ENCODE peak calls at places on chromosomes 4 and X, in five cellular contexts. Z is A172; W is RPMI8226; M is activated CD4-positive, alpha-beta T cell treated with anti-CD3 and anti-CD28 coated beads, Interleukin-2, amount 50 U/mL, for 1 hour; G is brain microvascular endothelial cell. O is an unnamed sample.

GRCh38 chrX:49726966-49727365 is 31.2 kb upstream of the PAGE1 start:
- DNase-seq in Z (no peak), W (no peak), M (no peak), G (no peak), O (no peak)

GRCh38 chr4:7786517-7786916 is 153.1 kb downstream of the AFAP1 start:
- DNase-seq in Z (no peak), W (no peak), M (no peak), G (no peak), O (no peak)

GRCh38 chr4:152255437-152255836 is 280.5 kb downstream of the FBXW7 start:
- DNase-seq in Z (peak; percentile 18), W (no peak), M (peak; percentile 46), G (peak; percentile 33), O (peak; percentile 48)

GRCh38 chr4:137587796-137588195 is 55.5 kb upstream of the PCDH18 start:
- DNase-seq in Z (no peak), W (no peak), M (no peak), G (no peak), O (no peak)

GRCh38 chrX:154649864-154650510 is 3.4 kb downstream of the CTAG2 start:
- DNase-seq in Z (no peak), W (no peak), M (no peak), G (no peak), O (no peak)

GRCh38 chrX:36445576-36445975 is 526.0 kb downstream of the CFAP47 start:
- DNase-seq in Z (no peak), W (peak; percentile 27), M (no peak), G (no peak), O (no peak)

GRCh38 chrX:153870791-153871360 is 15.1 kb downstream of the L1CAM start:
- DNase-seq in Z (no peak), W (no peak), M (no peak), G (no peak), O (no peak)

GRCh38 chrX:116862340-116862739 is 399.6 kb upstream of the CT83 start:
- DNase-seq in Z (no peak), W (no peak), M (no peak), G (no peak), O (no peak)

GRCh38 chr4:186701273-186701672 is 22.4 kb downstream of the FAT1 start:
- DNase-seq in Z (no peak), W (no peak), M (no peak), G (no peak), O (no peak)

GRCh38 chr4:139515531-139515958 is 40.5 kb downstream of the SETD7 start:
- DNase-seq in Z (no peak), W (no peak), M (no peak), G (no peak), O (no peak)

GRCh38 chr4:44447563-44448504 is 775 bp downstream of the KCTD8 start:
- DNase-seq in Z (no peak), W (no peak), M (no peak), G (no peak), O (no peak)

GRCh38 chr4:65538571-65538970 is 131.7 kb downstream of the EPHA5 start:
- DNase-seq in Z (peak; percentile 20), W (no peak), M (no peak), G (peak; percentile 82), O (no peak)

GRCh38 chrX:23062359-23062758 is 62.6 kb downstream of the DDX53 start:
- DNase-seq in Z (no peak), W (no peak), M (no peak), G (no peak), O (no peak)

GRCh38 chr4:19399001-19399400 is 852.7 kb upstream of the SLIT2 start:
- DNase-seq in Z (peak; percentile 17), W (no peak), M (no peak), G (no peak), O (no peak)

GRCh38 chr4:82567444-82567843 is 5.7 kb upstream of the TMEM150C start:
- DNase-seq in Z (no peak), W (no peak), M (no peak), G (no peak), O (no peak)

GRCh38 chrX:109732319-109732779 is 708 bp downstream of the ACSL4 start:
- DNase-seq in Z (peak; percentile 13), W (peak; percentile 30), M (peak; percentile 9), G (no peak), O (no peak)

GRCh38 chr4:73341454-73341853 is 62.6 kb upstream of the ALB start:
- DNase-seq in Z (peak; percentile 40), W (peak; percentile 28), M (no peak), G (peak; percentile 60), O (peak; percentile 33)

GRCh38 chr4:17186916-17187315 is 288.5 kb upstream of the LDB2 start:
- DNase-seq in Z (no peak), W (no peak), M (no peak), G (no peak), O (no peak)

GRCh38 chr4:176270669-176271068 is 1.6 kb upstream of the ASB5 start:
- DNase-seq in Z (peak; percentile 97), W (no peak), M (no peak), G (peak; percentile 98), O (peak; percentile 93)

GRCh38 chr4:172308078-172308477 is 494.9 kb downstream of the GALNTL6 start:
- DNase-seq in Z (no peak), W (no peak), M (no peak), G (no peak), O (no peak)

GRCh38 chr4:124527364-124527763 is 185.2 kb downstream of the ANKRD50 start:
- DNase-seq in Z (no peak), W (no peak), M (no peak), G (no peak), O (no peak)

GRCh38 chrX:111511477-111511876 is at the start of gene SERTM2:
- DNase-seq in Z (no peak), W (no peak), M (no peak), G (no peak), O (no peak)

GRCh38 chr4:63578383-63578782 is 830.9 kb downstream of the TECRL start:
- DNase-seq in Z (no peak), W (no peak), M (no peak), G (no peak), O (no peak)